ENCODE peak calls at places on chromosomes 11 and 22, in nine cellular contexts. I, O, Z, B, M, H, J, V and K are unnamed samples.
A peak's percentile ranks its signal among the peaks of the same experiment; 100 is the strongest.

GRCh38 chr11:72471005-72471898 is 36.9 kb upstream of the CLPB start:
- DNase-seq in I (peak; percentile 44), O (peak; percentile 62), Z (peak; percentile 35), B (peak; percentile 12), M (peak; percentile 46), H (peak; percentile 68), J (peak; percentile 68), V (peak; percentile 61), K (peak; percentile 23)

GRCh38 chr22:39175127-39176066 is 22.9 kb upstream of the CBX7 start:
- DNase-seq in I (no peak), O (no peak), Z (no peak), B (no peak), M (no peak), H (no peak), J (no peak), V (no peak), K (no peak)

GRCh38 chr11:125939081-125939521 is 6.7 kb upstream of the VSIG10L2 start:
- DNase-seq in I (no peak), O (no peak), Z (no peak), B (no peak), M (no peak), H (no peak), J (no peak), V (no peak), K (no peak)

GRCh38 chr11:56152333-56152732 is 7.8 kb downstream of the OR8K5 start:
- DNase-seq in I (no peak), O (no peak), Z (no peak), B (no peak), M (no peak), H (no peak), J (no peak), V (no peak), K (no peak)

GRCh38 chr11:72736452-72737069 is 15.6 kb downstream of the ARAP1 start:
- DNase-seq in I (peak; percentile 80), O (peak; percentile 47), Z (no peak), B (no peak), M (no peak), H (no peak), J (peak; percentile 70), V (peak; percentile 95), K (no peak)

GRCh38 chr22:35477911-35478582 is 62.6 kb upstream of the RASD2 start:
- DNase-seq in I (no peak), O (peak; percentile 22), Z (peak; percentile 71), B (peak; percentile 20), M (peak; percentile 90), H (peak; percentile 58), J (peak; percentile 90), V (no peak), K (no peak)

GRCh38 chr11:57294225-57295131 is 30.3 kb downstream of the TNKS1BP1 start:
- DNase-seq in I (no peak), O (no peak), Z (no peak), B (no peak), M (no peak), H (peak; percentile 74), J (peak; percentile 59), V (no peak), K (peak; percentile 93)

GRCh38 chr22:35749808-35750207 is 32.1 kb downstream of the APOL5 start:
- DNase-seq in I (peak; percentile 52), O (no peak), Z (peak; percentile 89), B (peak; percentile 46), M (peak; percentile 17), H (no peak), J (peak; percentile 76), V (no peak), K (no peak)

GRCh38 chr11:68014157-68014965 is 4.2 kb downstream of the ALDH3B1 start:
- DNase-seq in I (no peak), O (no peak), Z (peak; percentile 66), B (no peak), M (no peak), H (peak; percentile 72), J (peak; percentile 88), V (no peak), K (peak; percentile 96)

GRCh38 chr22:49549256-49549655 is 278.4 kb downstream of the BRD1 start:
- DNase-seq in I (no peak), O (no peak), Z (no peak), B (no peak), M (no peak), H (peak; percentile 1), J (no peak), V (no peak), K (no peak)

GRCh38 chr22:39003165-39003638 is 10.9 kb upstream of the APOBEC3C start:
- DNase-seq in I (peak; percentile 79), O (peak; percentile 61), Z (no peak), B (peak; percentile 55), M (peak; percentile 75), H (peak; percentile 88), J (peak; percentile 87), V (peak; percentile 77), K (no peak)

GRCh38 chr11:8248786-8249185 is 14.9 kb downstream of the LMO1 start:
- DNase-seq in I (no peak), O (no peak), Z (no peak), B (no peak), M (no peak), H (peak; percentile 5), J (no peak), V (no peak), K (no peak)

GRCh38 chr11:69304258-69304657 is 10.3 kb downstream of the MYEOV start:
- DNase-seq in I (no peak), O (no peak), Z (no peak), B (no peak), M (no peak), H (no peak), J (no peak), V (no peak), K (no peak)

GRCh38 chr11:35714882-35715612 is 52.5 kb downstream of the TRIM44 start:
- DNase-seq in I (no peak), O (no peak), Z (peak; percentile 21), B (no peak), M (peak; percentile 12), H (no peak), J (peak; percentile 73), V (no peak), K (peak; percentile 8)

GRCh38 chr11:35712533-35712932 is 50.0 kb downstream of the TRIM44 start:
- DNase-seq in I (no peak), O (no peak), Z (no peak), B (no peak), M (no peak), H (no peak), J (no peak), V (no peak), K (no peak)

GRCh38 chr11:35709386-35709785 is 46.8 kb downstream of the TRIM44 start:
- DNase-seq in I (no peak), O (no peak), Z (no peak), B (no peak), M (no peak), H (no peak), J (no peak), V (no peak), K (no peak)

GRCh38 chr11:35711924-35712323 is 49.3 kb downstream of the TRIM44 start:
- DNase-seq in I (no peak), O (no peak), Z (no peak), B (no peak), M (no peak), H (no peak), J (no peak), V (no peak), K (no peak)

GRCh38 chr11:35711173-35711910 is 48.8 kb downstream of the TRIM44 start:
- DNase-seq in I (no peak), O (no peak), Z (no peak), B (no peak), M (no peak), H (no peak), J (peak; percentile 11), V (no peak), K (no peak)
- TF ChIP-seq CTCF in I (no peak), O (no peak), Z (no peak), B (peak; percentile 29), M (peak; percentile 5), H (peak; percentile 52), J (peak; percentile 21), V (no peak), K (peak; percentile 14)

GRCh38 chr11:61153593-61154090 is 7.6 kb downstream of the VPS37C start:
- DNase-seq in I (no peak), O (no peak), Z (no peak), B (no peak), M (no peak), H (no peak), J (no peak), V (no peak), K (no peak)
- H3K4me3 ChIP-seq in I (no peak overlapping the region), O (no peak overlapping the region), Z (no peak overlapping the region), B (no peak overlapping the region), M (no peak overlapping the region), H (no peak overlapping the region), J (no peak overlapping the region), V (no peak overlapping the region), K (no peak overlapping the region)

GRCh38 chr22:37982938-37983859 is 1.2 kb downstream of the SOX10 start:
- DNase-seq in I (no peak), O (peak; percentile 53), Z (no peak), B (no peak), M (no peak), H (no peak), J (no peak), V (no peak), K (no peak)
- TF ChIP-seq CTCF in I (no peak), O (peak; percentile 50), Z (peak; percentile 55), B (peak; percentile 35), M (peak; percentile 55), H (no peak), J (no peak), V (no peak), K (peak; percentile 59)

GRCh38 chr22:21996175-21996574 is 13.6 kb upstream of the TOP3B start:
- DNase-seq in I (no peak), O (no peak), Z (no peak), B (no peak), M (no peak), H (no peak), J (no peak), V (no peak), K (no peak)

GRCh38 chr22:21991774-21992173 is 9.2 kb upstream of the TOP3B start:
- DNase-seq in I (no peak), O (peak; percentile 56), Z (no peak), B (no peak), M (no peak), H (no peak), J (no peak), V (no peak), K (no peak)

GRCh38 chr22:21992593-21993237 is 10.1 kb upstream of the TOP3B start:
- DNase-seq in I (no peak), O (peak; percentile 75), Z (no peak), B (no peak), M (no peak), H (no peak), J (no peak), V (no peak), K (no peak)

GRCh38 chr22:21995660-21996059 is 13.1 kb upstream of the TOP3B start:
- DNase-seq in I (no peak), O (no peak), Z (no peak), B (no peak), M (no peak), H (no peak), J (no peak), V (no peak), K (no peak)

DNA sequence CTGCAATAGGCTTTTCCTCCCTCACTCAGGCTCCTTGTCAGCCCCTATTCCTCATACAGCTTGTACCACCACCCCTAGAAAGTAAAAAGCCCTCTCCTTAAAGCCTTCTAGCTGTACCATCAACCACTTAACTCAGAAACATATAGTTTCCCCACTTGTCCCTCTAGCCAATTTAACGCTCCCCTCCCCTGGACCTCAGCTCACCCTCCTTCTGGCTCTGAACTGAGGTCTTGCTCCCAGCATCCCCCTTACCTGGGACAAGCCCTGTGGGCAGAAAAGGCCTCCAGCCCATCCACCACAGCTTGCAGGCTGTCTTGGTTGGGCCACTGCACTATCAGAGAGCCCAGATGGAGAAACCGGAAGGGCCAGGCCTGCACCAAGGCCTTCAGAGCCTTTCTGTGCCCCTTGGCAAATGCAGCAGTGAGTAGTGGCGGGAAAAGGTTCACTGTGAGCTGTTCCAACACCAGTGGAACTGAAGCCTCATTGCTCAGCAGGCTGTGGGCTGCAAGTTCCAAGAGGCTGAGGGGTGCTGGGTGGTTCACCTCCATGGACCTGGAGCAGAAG is 12.4 kb upstream of the TOP3B start:
- DNase-seq in I (no peak), O (no peak), Z (no peak), B (no peak), M (no peak), H (no peak), J (no peak), V (no peak), K (no peak)
- H3K4me3 ChIP-seq in I (no peak overlapping the region), O (no peak overlapping the region), Z (no peak overlapping the region), B (no peak overlapping the region), M (no peak overlapping the region), H (no peak overlapping the region), J (no peak overlapping the region), V (no peak overlapping the region), K (no peak overlapping the region)